ENCODE peak calls at places on chromosomes 2 and 18, in ten cellular contexts. M, P, B, O, Z, N, D, X, E and S are unnamed samples.

GRCh38 chr2:237931205-237931721 is 35.6 kb upstream of the UBE2F start:
- DNase-seq in Z (no peak), X (no peak), M (no peak), P (no peak), D (peak), N (no peak), E (no peak), B (no peak), O (no peak), S (no peak)

GRCh38 chr18:54888933-54889332 is 60.7 kb downstream of the RAB27B start:
- DNase-seq in X (no peak), Z (no peak), N (no peak), B (no peak), P (no peak), M (peak), O (no peak), E (no peak), D (peak), S (no peak)

GRCh38 chr18:6747646-6748045 is 18.1 kb downstream of the ARHGAP28 start:
- DNase-seq in Z (no peak), M (peak), O (no peak), P (no peak), N (no peak), E (no peak), X (no peak), D (peak), B (no peak), S (no peak)

GRCh38 chr2:78397198-78397597 is 628.3 kb upstream of the REG3G start:
- DNase-seq in D (no peak), B (no peak), O (no peak), Z (no peak), N (no peak), X (no peak), M (no peak), P (no peak), E (no peak), S (no peak)

GRCh38 chr18:48975817-48976649 is 25.3 kb upstream of the SMAD7 start:
- DNase-seq in Z (peak), O (no peak), D (peak), E (peak), B (no peak), N (peak), M (peak), X (peak), P (peak), S (peak)

GRCh38 chr2:187431911-187432310 is 16.1 kb downstream of the CALCRL start:
- DNase-seq in O (no peak), Z (no peak), P (no peak), X (no peak), E (no peak), M (no peak), D (no peak), N (no peak), B (no peak), S (no peak)

GRCh38 chr18:3721771-3722661 is 272.0 kb downstream of the TGIF1 start:
- DNase-seq in P (no peak), M (no peak), N (no peak), O (no peak), X (no peak), Z (peak), B (no peak), E (no peak), D (no peak), S (no peak)

GRCh38 chr2:202096736-202097135 is 23.7 kb downstream of the KIAA2012 start:
- DNase-seq in X (no peak), N (no peak), O (no peak), B (no peak), D (peak), E (no peak), P (no peak), M (no peak), Z (peak), S (peak)

GRCh38 chr2:85716346-85716880 is 22.3 kb downstream of the GNLY start:
- DNase-seq in O (no peak), B (no peak), N (no peak), X (no peak), D (no peak), E (no peak), P (no peak), Z (no peak), M (no peak), S (no peak)

GRCh38 chr2:85718885-85719487 is 24.8 kb downstream of the GNLY start:
- DNase-seq in N (no peak), Z (peak), D (no peak), M (no peak), B (no peak), O (no peak), P (no peak), E (no peak), X (no peak), S (no peak)

GRCh38 chr2:85719609-85720240 is 25.6 kb downstream of the GNLY start:
- DNase-seq in B (no peak), E (no peak), N (no peak), P (no peak), O (no peak), M (no peak), X (no peak), Z (no peak), D (no peak), S (no peak)

GRCh38 chr2:85717308-85718005 is 23.3 kb downstream of the GNLY start:
- DNase-seq in B (no peak), D (peak), N (no peak), X (no peak), E (peak), Z (no peak), O (no peak), P (peak), M (peak), S (no peak)

GRCh38 chr2:85718006-85718391 is 23.8 kb downstream of the GNLY start:
- DNase-seq in O (no peak), X (no peak), M (no peak), N (no peak), B (no peak), D (no peak), P (peak), E (no peak), Z (no peak), S (no peak)
- H3K27ac ChIP-seq in O (no peak), X (no peak), M (no peak), N (no peak), B (no peak), D (no peak), P (no peak), E (no peak), Z (no peak), S (no peak)

DNA sequence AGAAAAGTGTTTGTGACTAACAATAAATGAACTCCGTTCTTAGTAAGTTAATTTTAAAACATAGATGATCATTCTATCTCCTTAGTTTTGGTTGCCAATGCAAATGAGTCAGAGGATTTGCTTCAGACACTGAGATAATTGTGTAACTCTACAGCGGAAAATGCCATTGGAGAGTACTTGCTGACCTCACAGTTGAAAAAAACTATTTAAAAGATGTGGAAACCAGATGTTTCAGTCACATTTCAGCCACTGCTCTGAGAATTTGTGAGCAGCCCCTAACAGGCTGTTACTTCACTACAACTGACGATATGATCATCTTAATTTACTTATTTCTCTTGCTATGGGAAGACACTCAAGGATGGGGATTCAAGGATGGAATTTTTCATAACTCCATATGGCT is at the start of gene TNFAIP6:
- DNase-seq in D (peak), O (no peak), X (no peak), M (peak), E (no peak), P (peak), N (no peak), Z (peak), B (no peak), S (no peak)
- H3K27ac ChIP-seq in D (peak), O (no peak), X (peak), M (no peak), E (no peak), P (peak), N (no peak), Z (peak), B (no peak), S (no peak)

DNA sequence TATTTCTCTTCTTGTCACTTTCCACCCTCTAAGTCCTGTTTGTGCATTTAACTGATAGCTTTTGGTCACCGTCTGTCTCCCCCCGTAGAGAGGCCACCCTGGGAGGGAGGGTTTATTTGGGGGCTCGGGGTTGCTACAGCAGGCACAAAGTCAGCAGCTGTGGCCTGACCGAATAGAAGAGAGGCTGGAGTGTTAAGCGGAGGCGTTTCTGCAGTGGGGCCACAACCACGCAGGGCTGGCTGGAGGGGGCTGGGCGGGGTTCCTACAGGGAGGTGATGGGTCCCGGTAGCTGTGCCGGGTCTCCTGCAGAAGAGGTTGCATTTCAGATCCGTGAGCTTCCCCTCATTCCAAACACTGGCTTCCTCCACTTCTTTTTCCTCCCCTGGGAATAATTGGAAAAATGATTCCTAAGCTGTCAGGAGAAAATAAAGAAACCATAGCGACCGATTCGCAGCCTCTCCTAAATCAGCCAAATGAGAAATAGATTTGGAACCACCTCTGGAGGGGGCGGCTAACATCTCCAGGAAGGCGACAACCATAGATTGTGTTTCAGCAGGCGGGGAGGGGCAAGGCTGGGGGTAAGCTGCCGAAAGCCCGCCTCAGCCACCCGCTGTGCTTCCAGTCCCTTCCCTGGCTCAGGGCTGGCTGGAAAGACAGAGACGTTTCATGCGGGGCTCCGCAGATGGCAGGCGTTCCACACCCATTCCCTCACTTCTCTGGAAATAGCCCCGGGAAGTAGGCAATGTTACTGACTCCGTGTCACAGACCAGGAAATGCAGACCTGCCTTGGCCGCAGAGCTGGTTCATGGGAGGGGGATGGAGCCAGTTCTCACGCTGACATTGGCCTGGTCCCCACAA is 85.6 kb upstream of the TAF1B start:
- DNase-seq in P (no peak), X (no peak), Z (peak), B (no peak), O (no peak), M (peak), D (peak), N (no peak), E (no peak), S (peak)
- H3K27ac ChIP-seq in P (no peak), X (no peak), Z (no peak), B (no peak), O (no peak), M (no peak), D (no peak), N (no peak), E (no peak), S (peak)

DNA sequence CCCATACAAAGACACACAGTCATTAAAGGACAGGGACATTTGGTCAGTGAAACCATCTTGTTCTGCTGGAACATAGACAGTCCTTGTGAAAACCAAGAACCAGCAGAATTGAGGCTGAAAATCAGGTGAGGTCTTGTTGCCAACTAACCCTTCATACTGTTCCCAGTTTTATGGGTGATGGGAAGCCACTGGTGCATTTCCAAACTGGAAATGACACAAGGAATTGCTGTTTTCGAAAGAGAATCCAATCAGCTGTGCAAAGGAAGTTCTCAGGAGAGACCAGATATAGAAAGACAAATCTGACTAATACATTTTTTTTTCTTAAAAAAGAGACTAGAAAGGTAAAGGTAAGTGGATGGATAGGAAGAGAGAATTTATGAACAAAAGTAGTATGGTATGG is 948.2 kb downstream of the TSN start:
- DNase-seq in B (no peak), N (no peak), X (no peak), O (no peak), Z (no peak), E (no peak), M (no peak), D (no peak), P (no peak), S (no peak)
- H3K27ac ChIP-seq in B (no peak), N (no peak), X (no peak), O (no peak), Z (no peak), E (no peak), M (no peak), D (no peak), P (no peak), S (no peak)